ENCODE peak calls at places on chromosomes 7 and 10, in seven cellular contexts. D is HCT116, Q is GM12878, S is SK-N-SH, K is GM23338, N is HepG2, X is K562. U is an unnamed sample. For H3K36me3, the result is how much of the 10 kb centered on the place peaks cover.

GRCh38 chr7:138000081-138000701 is 1.7 kb downstream of the CREB3L2 start:
- DNase-seq in D (no peak), N (peak), K (peak), X (peak), Q (no peak), S (no peak), U (no peak)

GRCh38 chr10:93437946-93438795 is 44.0 kb downstream of the MYOF start:
- DNase-seq in K (peak), Q (no peak), X (no peak), S (no peak), D (no peak), N (no peak), U (no peak)

GRCh38 chr7:30562909-30563308 is 31.8 kb upstream of the GARS1 start:
- DNase-seq in N (no peak), K (no peak), D (no peak), S (no peak), Q (no peak), X (no peak), U (no peak)

GRCh38 chr10:50369931-50370330 is 118.6 kb upstream of the ASAH2 start:
- DNase-seq in S (no peak), K (no peak), D (no peak), Q (no peak), N (no peak), X (no peak), U (no peak)

GRCh38 chr7:50141854-50142253 is 48.8 kb upstream of the ZPBP start:
- DNase-seq in K (peak), Q (no peak), X (no peak), D (peak), N (no peak), S (no peak), U (no peak)

GRCh38 chr7:2295936-2296620 is 18.2 kb downstream of the SNX8 start:
- DNase-seq in K (no peak), D (no peak), N (no peak), S (no peak), X (no peak), Q (no peak), U (no peak)

GRCh38 chr10:124678566-124679240 is 65.5 kb downstream of the FAM53B start:
- DNase-seq in S (no peak), X (no peak), N (no peak), K (no peak), D (no peak), Q (no peak), U (no peak)

GRCh38 chr7:68321076-68321639 is 1277.1 kb upstream of the AUTS2 start:
- DNase-seq in N (no peak), S (peak), K (no peak), D (no peak), Q (no peak), X (no peak), U (no peak)

GRCh38 chr7:39911167-39911566 is 38.9 kb upstream of the CDK13 start:
- DNase-seq in D (no peak), K (no peak), Q (no peak), X (no peak), S (no peak), N (no peak), U (no peak)

GRCh38 chr10:69346776-69347175 is 68.5 kb downstream of the HK1 start:
- DNase-seq in D (no peak), K (no peak), X (no peak), N (no peak), Q (no peak), S (no peak), U (no peak)

GRCh38 chr10:97483526-97483925 is 14.7 kb downstream of the MMS19 start:
- DNase-seq in K (no peak), S (no peak), D (no peak), N (no peak), Q (no peak), X (no peak), U (no peak)

GRCh38 chr7:95840953-95841950 is 68.9 kb downstream of the DYNC1I1 start:
- DNase-seq in X (peak), S (peak), K (peak), D (peak), Q (no peak), N (peak), U (no peak)

GRCh38 chr10:102644646-102645387 is 538 bp downstream of the TRIM8 start:
- DNase-seq in N (peak), K (peak), S (peak), D (peak), Q (no peak), X (no peak), U (peak)

GRCh38 chr7:25066253-25066652 is 58.8 kb downstream of the CYCS start:
- DNase-seq in S (no peak), Q (no peak), D (no peak), K (no peak), N (no peak), X (no peak), U (no peak)

GRCh38 chr7:74355091-74355490 is 65.9 kb downstream of the CLIP2 start:
- DNase-seq in Q (no peak), S (no peak), X (peak), N (peak), D (peak), K (no peak), U (peak)

GRCh38 chr10:17756557-17757208 is 4.7 kb downstream of the TMEM236 start:
- DNase-seq in K (no peak), D (no peak), N (peak), Q (peak), S (no peak), X (no peak), U (no peak)

GRCh38 chr7:38317457-38318037 is 44.1 kb upstream of the TARP start:
- DNase-seq in N (no peak), Q (no peak), K (no peak), S (no peak), X (no peak), D (no peak), U (no peak)

GRCh38 chr7:1049801-1050200 is 5.5 kb downstream of the GPR146 start:
- DNase-seq in S (no peak), N (no peak), X (no peak), K (no peak), Q (no peak), D (no peak), U (no peak)

GRCh38 chr10:86151613-86152012 is 215.0 kb downstream of the GRID1 start:
- DNase-seq in Q (no peak), S (no peak), X (no peak), N (no peak), D (no peak), K (no peak), U (no peak)

GRCh38 chr10:3729397-3729796 is 55.6 kb downstream of the KLF6 start:
- DNase-seq in Q (no peak), X (no peak), D (no peak), K (no peak), S (no peak), N (no peak), U (no peak)

GRCh38 chr7:158649279-158649678 is 55.3 kb downstream of the NCAPG2 start:
- DNase-seq in S (peak), N (peak), X (peak), K (no peak), Q (no peak), D (no peak), U (peak)

GRCh38 chr10:93872776-93873175 is 21.0 kb upstream of the SLC35G1 start:
- DNase-seq in S (no peak), N (no peak), K (no peak), X (no peak), D (no peak), Q (no peak), U (no peak)

GRCh38 chr7:341841-342638 is 52.1 kb downstream of the FOXL3 start:
- DNase-seq in K (no peak), X (no peak), S (no peak), N (peak), Q (no peak), D (no peak), U (no peak)

GRCh38 chr7:94060772-94061171 is 56.6 kb upstream of the BET1 start:
- DNase-seq in S (no peak), Q (no peak), X (no peak), D (no peak), K (no peak), N (no peak), U (no peak)

GRCh38 chr10:35435824-35436223 is 99.5 kb downstream of the CCNY start:
- DNase-seq in S (no peak), N (no peak), D (no peak), X (no peak), Q (no peak), K (no peak), U (no peak)

GRCh38 chr10:80554050-80554449 is 16.3 kb downstream of the SH2D4B start:
- DNase-seq in D (no peak), Q (no peak), X (no peak), N (no peak), S (no peak), K (no peak), U (no peak)

GRCh38 chr7:96388166-96388565 is 66.3 kb upstream of the SLC25A13 start:
- DNase-seq in D (no peak), Q (no peak), K (no peak), X (no peak), S (no peak), N (no peak), U (peak)

GRCh38 chr10:29733323-29733722 is 98.6 kb upstream of the SVIL start:
- DNase-seq in X (no peak), D (no peak), Q (no peak), K (no peak), S (no peak), N (no peak), U (no peak)

GRCh38 chr7:55539380-55539779 is 32.9 kb downstream of the VOPP1 start:
- DNase-seq in Q (no peak), X (no peak), N (no peak), K (peak), S (no peak), D (no peak), U (no peak)

GRCh38 chr7:110685899-110686298 is 405.0 kb upstream of the LRRN3 start:
- DNase-seq in Q (no peak), S (no peak), D (no peak), N (no peak), X (no peak), K (no peak), U (no peak)
- TF ChIP-seq REST in Q (no peak), S (no peak), D (no peak), N (no peak), X (no peak), K (no peak), U (no peak)

DNA sequence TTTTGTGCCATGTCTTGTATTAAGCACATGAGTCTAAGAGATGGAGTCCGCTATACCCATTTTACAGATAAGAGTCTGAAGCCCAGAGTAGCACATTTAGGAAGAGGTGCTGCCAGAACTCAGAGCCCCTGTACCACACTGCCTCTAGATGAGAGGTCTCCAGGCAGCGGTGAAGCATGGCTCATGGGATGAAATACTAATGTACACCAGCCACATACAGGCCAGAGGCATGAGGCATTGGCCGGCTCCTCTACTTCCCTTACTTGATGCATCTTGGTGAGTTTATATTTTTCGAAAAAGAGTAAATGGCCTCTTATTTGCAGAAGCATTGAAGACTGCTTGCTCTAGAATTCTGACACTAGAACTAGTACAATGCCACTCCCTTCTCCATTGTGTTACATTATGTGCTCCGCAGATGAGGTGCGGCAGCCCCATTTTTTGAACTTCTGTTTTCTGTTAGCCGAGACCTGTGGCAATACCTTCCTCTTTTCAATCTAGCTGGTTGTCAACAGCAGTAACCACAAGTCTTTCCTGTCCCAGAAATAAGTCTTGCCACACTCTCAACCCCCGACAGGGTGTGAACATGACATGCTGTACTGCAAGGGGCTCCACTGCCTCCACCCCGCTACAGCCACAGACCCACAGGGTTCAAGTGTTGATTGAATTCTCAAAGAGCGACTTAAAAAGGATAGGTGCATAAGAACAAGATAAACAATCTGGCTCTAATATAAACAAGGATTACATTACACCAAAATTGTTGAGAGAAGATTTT is 145.3 kb downstream of the CELF2 start:
- DNase-seq in K (no peak), X (no peak), Q (peak), D (no peak), S (no peak), N (no peak), U (no peak)
- H3K36me3 ChIP-seq in K (under half), X (under half), Q (under half), D (under half), S (under half), N (under half), U (under half)

GRCh38 chr10:99860466-99860865 is 78.0 kb downstream of the ABCC2 start:
- DNase-seq in N (no peak), Q (no peak), K (no peak), S (no peak), D (no peak), X (no peak), U (no peak)

GRCh38 chr10:99858849-99859248 is 76.4 kb downstream of the ABCC2 start:
- DNase-seq in Q (no peak), X (no peak), S (no peak), K (no peak), D (no peak), N (no peak), U (no peak)

GRCh38 chr10:99854860-99855259 is 72.4 kb downstream of the ABCC2 start:
- DNase-seq in D (peak), N (peak), S (peak), Q (no peak), K (peak), X (no peak), U (no peak)

GRCh38 chr10:99855479-99856071 is 73.1 kb downstream of the ABCC2 start:
- DNase-seq in D (no peak), S (no peak), N (no peak), K (no peak), Q (no peak), X (no peak), U (no peak)

DNA sequence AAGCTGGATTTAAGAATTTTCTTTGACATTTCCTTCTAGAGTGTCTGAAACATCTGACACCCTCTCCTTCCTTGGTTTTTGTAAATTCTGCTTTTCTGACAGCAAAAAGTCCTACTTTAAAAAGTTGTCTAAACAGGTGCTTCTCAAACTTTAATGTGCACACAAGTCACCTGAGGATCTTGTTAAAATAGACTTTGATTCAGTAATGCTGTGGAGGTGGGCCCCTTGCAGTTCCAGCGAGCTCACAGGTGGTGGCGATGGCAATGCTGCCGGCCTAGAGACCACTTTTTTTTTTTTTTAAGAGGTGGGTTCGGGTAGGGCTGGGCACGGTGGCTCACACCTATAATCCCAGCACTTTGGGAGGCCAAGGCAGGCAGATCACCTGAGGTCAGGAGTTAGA is 77.1 kb downstream of the ABCC2 start:
- DNase-seq in D (peak), S (peak), X (no peak), K (peak), N (peak), Q (no peak), U (no peak)
- TF ChIP-seq REST in D (no peak), S (no peak), X (no peak), K (no peak), N (no peak), Q (no peak), U (no peak)

DNA sequence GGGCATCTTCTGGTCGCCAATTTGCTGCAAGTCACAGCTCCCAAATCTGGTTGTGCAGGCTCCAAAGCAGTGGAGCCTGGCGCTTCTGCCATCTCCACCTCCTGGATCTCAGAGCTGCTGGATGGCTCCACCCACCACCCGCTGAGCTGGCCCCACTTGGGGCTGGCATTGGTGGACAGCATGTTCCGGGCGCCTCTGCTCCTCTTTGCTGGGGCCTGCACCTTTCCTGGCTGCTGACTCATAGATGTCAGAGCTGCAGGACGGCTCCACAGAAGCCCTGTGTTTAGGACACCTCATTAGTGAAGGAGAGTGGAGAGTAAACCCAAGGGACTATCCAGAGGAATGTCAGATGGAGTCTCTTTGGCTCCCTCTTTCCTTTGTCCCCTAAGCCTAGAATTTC is 27.4 kb downstream of the MAPK8 start:
- DNase-seq in N (no peak), K (no peak), X (no peak), Q (no peak), D (peak), S (no peak), U (no peak)
- H3K36me3 ChIP-seq in N (under half), K (under half), X (under half), Q (under half), D (under half), S (under half), U (under half)

DNA sequence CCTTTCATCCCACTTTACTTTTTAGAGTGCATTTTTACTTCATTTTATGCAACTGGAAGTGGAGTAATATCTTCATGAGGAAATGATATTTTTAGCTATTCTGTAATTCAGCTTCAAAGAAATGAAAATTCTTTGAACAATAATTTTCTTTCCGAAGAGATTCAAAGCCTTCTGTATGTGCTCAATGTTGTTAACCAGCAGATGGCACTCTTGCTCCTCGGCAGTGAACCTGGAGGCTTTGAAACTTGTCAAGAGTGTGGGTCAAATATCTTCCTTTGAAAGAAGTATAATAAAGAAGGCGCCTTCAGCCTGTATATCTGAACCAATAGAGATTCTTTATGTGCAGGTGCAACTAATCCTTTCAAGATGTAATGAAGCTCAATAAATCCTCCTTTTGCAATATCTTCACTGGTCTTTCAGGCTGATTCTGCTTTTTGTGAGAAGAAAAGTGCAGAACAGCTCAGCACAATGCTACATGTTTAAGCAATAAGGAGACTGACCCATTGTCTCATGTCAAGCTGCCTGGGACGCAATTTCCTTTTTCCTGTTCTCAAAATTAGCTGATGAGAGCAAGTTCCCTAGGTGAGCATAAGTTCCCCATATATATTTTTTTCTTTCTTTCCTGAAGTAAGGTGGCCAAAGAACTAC is 258.4 kb downstream of the SEMA3A start:
- DNase-seq in N (peak), Q (no peak), K (peak), D (peak), S (peak), X (peak), U (peak)
- TF ChIP-seq REST in N (no peak), Q (no peak), K (no peak), D (no peak), S (no peak), X (no peak), U (no peak)

DNA sequence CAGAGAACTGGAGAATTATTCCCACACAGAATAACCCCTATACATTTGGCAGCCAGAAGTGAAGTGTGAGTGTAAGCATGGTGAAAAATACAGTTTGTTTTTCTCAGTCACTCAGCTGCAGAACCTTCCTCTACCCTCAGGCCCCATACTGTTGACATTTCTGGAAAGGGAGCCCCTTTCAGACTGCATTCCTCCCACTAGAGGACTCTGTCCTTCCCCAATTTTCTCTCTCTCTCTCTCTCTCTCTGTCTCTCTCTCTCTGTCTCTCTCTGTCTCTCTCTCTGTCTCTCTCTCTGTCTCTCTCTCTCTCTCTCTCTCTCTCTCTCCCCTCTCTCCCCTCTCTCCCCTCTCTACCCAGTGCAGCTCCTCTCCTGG is 86.8 kb upstream of the STEAP1B start:
- DNase-seq in S (no peak), D (no peak), X (no peak), N (peak), K (peak), Q (no peak), U (no peak)
- H3K36me3 ChIP-seq in S (under half), D (under half), X (under half), N (under half), K (under half), Q (under half), U (under half)

U was measured in Panc1.